ENCODE peak calls at places on chromosome 21, in four cellular contexts. R is activated naive CD4-positive, alpha-beta T cell treated with anti-CD3 and anti-CD28 coated beads for 36 hours; D is ACHN; J is NCI-H146. C is an unnamed sample.

GRCh38 chr21:44368711-44369446 is 15.5 kb downstream of the TRPM2 start:
- DNase-seq in R (no peak), J (peak), D (no peak), C (no peak)

GRCh38 chr21:42550817-42551216 is 37.2 kb downstream of the SLC37A1 start:
- DNase-seq in J (peak), R (no peak), D (no peak), C (peak)

GRCh38 chr21:35398366-35398982 is 349.4 kb upstream of the RUNX1 start:
- DNase-seq in D (peak), R (no peak), J (no peak), C (no peak)

GRCh38 chr21:45366931-45367401 is 38.0 kb upstream of the COL18A1 start:
- DNase-seq in R (no peak), D (peak), J (no peak), C (no peak)

GRCh38 chr21:45880097-45881068 is 101.2 kb upstream of the COL6A1 start:
- DNase-seq in J (peak), R (peak), D (peak), C (no peak)

GRCh38 chr21:21200939-21201610 is 202.9 kb downstream of the NCAM2 start:
- DNase-seq in D (peak), J (no peak), R (no peak), C (no peak)

GRCh38 chr21:42189860-42190491 is 29.0 kb upstream of the ABCG1 start:
- DNase-seq in D (no peak), J (no peak), R (peak), C (no peak)

GRCh38 chr21:44657635-44658183 is at the start of gene KRTAP12-3:
- DNase-seq in R (peak), J (no peak), D (no peak), C (no peak)

GRCh38 chr21:14513772-14514171 is 32.3 kb downstream of the SAMSN1 start:
- DNase-seq in R (no peak), J (no peak), D (no peak), C (no peak)

GRCh38 chr21:34166468-34166867 is 93.1 kb downstream of the MRPS6 start:
- DNase-seq in R (no peak), J (no peak), D (no peak), C (no peak)

GRCh38 chr21:44527983-44528633 is 11.9 kb downstream of the KRTAP10-1 start:
- DNase-seq in D (no peak), R (no peak), J (no peak), C (no peak)

GRCh38 chr21:36973986-36974850 is 7.7 kb upstream of the HLCS start:
- DNase-seq in D (no peak), J (peak), R (no peak), C (no peak)

GRCh38 chr21:20856926-20857325 is 141.3 kb upstream of the NCAM2 start:
- DNase-seq in D (no peak), R (no peak), J (peak), C (peak)

GRCh38 chr21:43979654-43980053 is 32.5 kb upstream of the TRAPPC10 start:
- DNase-seq in J (no peak), D (no peak), R (peak), C (no peak)

GRCh38 chr21:35994605-35995004 is 65.7 kb downstream of the SETD4 start:
- DNase-seq in J (no peak), D (no peak), R (no peak), C (no peak)

GRCh38 chr21:35147439-35147838 is 98.3 kb upstream of the RUNX1 start:
- DNase-seq in D (no peak), R (no peak), J (no peak), C (no peak)

GRCh38 chr21:16891821-16892220 is 621.0 kb upstream of the CXADR start:
- DNase-seq in J (no peak), R (no peak), D (no peak), C (no peak)

GRCh38 chr21:44432841-44433790 is 22.2 kb upstream of the LRRC3 start:
- DNase-seq in D (no peak), J (no peak), R (no peak), C (no peak)

GRCh38 chr21:45541221-45542039 is 810 bp downstream of the SLC19A1 start:
- DNase-seq in J (peak), R (peak), D (peak), C (no peak)

GRCh38 chr21:35737899-35738341 is 322.4 kb downstream of the SETD4 start:
- DNase-seq in D (no peak), J (no peak), R (no peak), C (no peak)

GRCh38 chr21:31660134-31660565 is 657 bp downstream of the SOD1 start:
- DNase-seq in J (peak), R (peak), D (peak), C (no peak)

GRCh38 chr21:18987515-18988026 is 584.0 kb upstream of the TMPRSS15 start:
- DNase-seq in J (peak), D (no peak), R (no peak), C (no peak)

C was measured in NCI-H774.